ENCODE peak calls at places on chromosomes 2 and 18, in five cellular contexts. G is frontal cortex, Z is left colon, L is hippocampal formation, D is MV-4-11. T is an unnamed sample.

GRCh38 chr2:8177550-8177949 is 504.3 kb upstream of the ID2 start:
- DNase-seq in G (no peak), Z (no peak), L (no peak), D (peak; percentile 32), T (no peak)

GRCh38 chr18:36650906-36651305 is 177.9 kb downstream of the TPGS2 start:
- DNase-seq in G (no peak), Z (no peak), L (no peak), D (no peak), T (no peak)

GRCh38 chr2:112583497-112584133 is 794 bp upstream of the CHCHD5 start:
- DNase-seq in G (no peak), Z (no peak), L (no peak), D (peak; percentile 40), T (no peak)

GRCh38 chr2:19857806-19858205 is 44.0 kb downstream of the TTC32 start:
- DNase-seq in G (no peak), Z (no peak), L (no peak), D (no peak), T (no peak)

GRCh38 chr2:145851730-145852129 is 1331.8 kb upstream of the ZEB2 start:
- DNase-seq in G (no peak), Z (no peak), L (no peak), D (no peak), T (no peak)

GRCh38 chr18:21330122-21330701 is 88.2 kb downstream of the GREB1L start:
- DNase-seq in G (no peak), Z (no peak), L (no peak), D (no peak), T (no peak)

GRCh38 chr2:43123056-43123455 is 103.3 kb downstream of the ZFP36L2 start:
- DNase-seq in G (no peak), Z (no peak), L (no peak), D (no peak), T (no peak)

GRCh38 chr2:7845332-7845731 is 836.5 kb upstream of the ID2 start:
- DNase-seq in G (no peak), Z (no peak), L (no peak), D (no peak), T (no peak)

GRCh38 chr2:24652265-24653232 is 140.6 kb downstream of the PTRHD1 start:
- DNase-seq in G (no peak), Z (no peak), L (no peak), D (peak; percentile 65), T (no peak)

GRCh38 chr2:65070172-65070830 is 14.1 kb downstream of the CEP68 start:
- DNase-seq in G (peak; percentile 37), Z (peak; percentile 60), L (no peak), D (no peak), T (no peak)

T was measured in progenitor cell of endocrine pancreas.